ENCODE peak calls at places on chromosomes 1 and 21, in five cellular contexts. U is CD4-positive, alpha-beta memory T cell; H is aorta; C is cardiac muscle cell; M is fibroblast of lung. Y is an unnamed sample.

GRCh38 chr1:41592451-41593125 is 108.1 kb upstream of the EDN2 start:
- DNase-seq in U (no peak), H (no peak), C (no peak), M (no peak), Y (no peak)

GRCh38 chr21:45478816-45479669 is 63.2 kb downstream of the SLC19A1 start:
- DNase-seq in U (no peak), H (no peak), C (no peak), M (no peak), Y (no peak)

GRCh38 chr1:116415699-116416533 is 42.9 kb downstream of the ATP1A1 start:
- DNase-seq in U (no peak), H (no peak), C (peak), M (no peak), Y (no peak)

GRCh38 chr1:235068155-235069121 is 60.2 kb downstream of the TOMM20 start:
- DNase-seq in U (no peak), H (peak), C (no peak), M (peak), Y (peak)

GRCh38 chr1:62230724-62231123 is 36.1 kb downstream of the L1TD1 start:
- DNase-seq in U (no peak), H (no peak), C (no peak), M (no peak), Y (peak)

GRCh38 chr1:24541711-24542346 is 14.1 kb upstream of the NCMAP start:
- DNase-seq in U (no peak), H (no peak), C (no peak), M (no peak), Y (no peak)

GRCh38 chr1:20322825-20323612 is 32.3 kb downstream of the VWA5B1 start:
- DNase-seq in U (peak), H (peak), C (no peak), M (peak), Y (no peak)

GRCh38 chr1:32716312-32717126 is 13.9 kb upstream of the SYNC start:
- DNase-seq in U (no peak), H (no peak), C (peak), M (no peak), Y (no peak)

GRCh38 chr1:151352001-151352718 is 5.1 kb upstream of the RFX5 start:
- DNase-seq in U (no peak), H (no peak), C (no peak), M (no peak), Y (no peak)

GRCh38 chr1:54356680-54357147 is 49.5 kb downstream of the SSBP3 start:
- DNase-seq in U (peak), H (no peak), C (no peak), M (no peak), Y (no peak)

GRCh38 chr1:88300864-88301263 is 383.2 kb upstream of the PKN2 start:
- DNase-seq in U (no peak), H (no peak), C (no peak), M (no peak), Y (no peak)

GRCh38 chr1:60388092-60388987 is 314.8 kb upstream of the C1orf87 start:
- DNase-seq in U (no peak), H (peak), C (no peak), M (no peak), Y (peak)

GRCh38 chr1:36232212-36233031 is 8.2 kb downstream of the THRAP3 start:
- DNase-seq in U (no peak), H (no peak), C (no peak), M (no peak), Y (no peak)

GRCh38 chr1:208652300-208653160 is 408.3 kb upstream of the PLXNA2 start:
- DNase-seq in U (no peak), H (peak), C (peak), M (peak), Y (peak)

GRCh38 chr1:235557495-235557894 is 53.2 kb upstream of the B3GALNT2 start:
- DNase-seq in U (no peak), H (no peak), C (no peak), M (no peak), Y (no peak)

GRCh38 chr21:35585155-35585554 is 475.2 kb downstream of the SETD4 start:
- DNase-seq in U (no peak), H (no peak), C (no peak), M (peak), Y (no peak)

GRCh38 chr1:217109928-217110327 is 386.7 kb upstream of the ESRRG start:
- DNase-seq in U (no peak), H (no peak), C (no peak), M (no peak), Y (no peak)

GRCh38 chr1:200415693-200416593 is 6.1 kb upstream of the ZNF281 start:
- DNase-seq in U (no peak), H (peak), C (no peak), M (peak), Y (peak)

GRCh38 chr21:14243461-14243860 is 27.5 kb downstream of the RBM11 start:
- DNase-seq in U (no peak), H (no peak), C (no peak), M (no peak), Y (no peak)

DNA sequence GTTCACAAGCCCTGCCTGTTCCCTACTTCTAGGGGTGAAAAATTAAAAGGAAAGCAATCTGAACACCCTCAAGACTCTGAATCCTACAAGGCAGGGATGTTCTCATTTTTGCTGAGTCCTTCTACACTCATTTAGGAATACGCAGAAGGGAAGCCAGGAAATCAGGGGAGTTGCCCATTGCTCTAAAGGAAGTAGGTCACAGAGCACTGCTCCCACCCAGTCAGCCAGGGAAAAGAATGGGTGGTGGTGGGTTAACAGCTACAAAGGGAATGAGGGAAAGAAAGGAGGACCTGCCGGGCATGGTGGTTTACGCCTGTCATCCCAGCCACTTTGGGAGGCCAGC is 2.4 kb upstream of the CTTNBP2NL start:
- DNase-seq in U (no peak), H (peak), C (no peak), M (peak), Y (no peak)
- H3K4me3 ChIP-seq in U (no peak), H (no peak), C (no peak), M (no peak), Y (no peak)

DNA sequence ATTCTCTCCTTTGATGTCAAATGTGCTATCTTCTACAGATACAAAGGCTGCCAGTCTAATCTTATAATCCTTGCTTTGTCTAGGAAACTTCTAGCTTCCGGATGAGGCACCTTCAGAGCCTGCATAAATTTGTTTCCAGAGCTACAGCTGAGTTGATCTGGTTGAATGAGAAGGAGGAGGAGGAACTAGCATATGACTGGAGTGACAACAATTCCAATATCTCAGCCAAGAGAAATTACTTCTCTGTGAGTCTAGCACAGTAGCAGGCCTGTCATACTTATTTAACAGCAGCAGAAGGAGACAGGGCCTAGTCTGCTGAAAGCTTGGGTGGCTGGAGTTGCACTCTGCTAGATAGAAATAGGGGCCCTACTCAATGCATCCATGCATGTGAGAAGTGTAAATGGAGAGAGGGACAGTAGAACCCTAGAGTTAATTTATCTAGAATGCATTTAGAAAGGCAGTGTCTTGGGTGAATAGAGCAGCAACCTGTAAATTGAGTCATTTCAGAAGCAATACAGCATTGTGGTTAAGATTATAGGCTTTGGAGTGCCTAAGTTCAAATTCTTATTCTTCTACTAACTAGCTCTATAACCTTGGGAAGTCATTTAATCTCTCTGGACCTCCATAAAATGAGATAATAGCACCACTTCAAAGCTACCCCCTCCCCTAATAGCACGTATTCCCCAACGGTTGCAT is 89.0 kb downstream of the MACF1 start:
- DNase-seq in U (no peak), H (no peak), C (no peak), M (no peak), Y (no peak)
- H3K4me3 ChIP-seq in U (no peak), H (no peak), C (no peak), M (no peak), Y (no peak)

DNA sequence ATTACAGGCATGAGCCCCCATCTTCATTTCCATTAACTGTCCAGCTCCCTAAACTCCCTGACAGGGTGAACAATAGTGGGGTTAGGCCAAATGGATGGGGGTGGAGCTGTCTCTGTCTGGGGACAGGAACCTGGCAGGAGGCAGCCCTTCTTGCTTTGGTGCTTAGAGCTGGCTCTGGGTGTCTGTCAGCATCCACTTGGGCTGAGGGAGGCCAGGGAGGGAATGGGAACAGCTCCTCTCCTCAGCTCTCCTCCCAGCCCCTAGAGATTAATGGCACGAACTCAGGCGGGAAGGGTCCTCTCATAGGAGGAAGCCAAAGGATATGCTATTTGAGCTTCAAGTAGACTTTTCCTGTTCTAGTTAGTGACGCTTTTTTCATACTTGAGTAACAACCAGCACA is 11.1 kb upstream of the ETV3L start:
- DNase-seq in U (no peak), H (no peak), C (peak), M (no peak), Y (no peak)
- H3K4me3 ChIP-seq in U (no peak), H (no peak), C (no peak), M (no peak), Y (no peak)

DNA sequence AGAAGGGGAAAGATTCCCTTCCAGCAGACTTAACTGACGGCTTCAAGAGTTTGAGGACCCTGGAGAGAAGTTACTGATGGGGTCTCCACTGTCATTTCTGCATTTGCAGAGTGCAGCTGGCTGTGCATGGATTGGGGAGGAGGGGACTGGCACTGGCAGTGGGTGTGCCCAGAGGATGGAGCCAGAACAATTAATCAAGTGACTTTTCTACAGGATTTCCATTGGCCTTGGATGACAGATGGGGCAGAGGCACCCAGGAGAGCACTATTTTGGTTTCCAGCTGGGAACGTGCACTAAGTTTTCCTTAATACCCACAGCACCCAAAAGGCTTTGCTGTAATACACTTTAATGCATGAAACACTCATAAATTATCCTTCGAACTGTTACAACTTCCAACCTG is 1.3 kb downstream of the NGF start:
- DNase-seq in U (no peak), H (no peak), C (no peak), M (no peak), Y (no peak)
- H3K4me3 ChIP-seq in U (no peak), H (no peak), C (peak), M (peak), Y (no peak)

GRCh38 chr21:39390212-39390765 is 41.4 kb upstream of the HMGN1 start:
- DNase-seq in U (no peak), H (no peak), C (peak), M (no peak), Y (no peak)

GRCh38 chr21:39387461-39388037 is 38.7 kb upstream of the HMGN1 start:
- DNase-seq in U (peak), H (peak), C (peak), M (peak), Y (peak)

GRCh38 chr21:39386899-39387298 is 38.0 kb upstream of the HMGN1 start:
- DNase-seq in U (no peak), H (no peak), C (no peak), M (no peak), Y (no peak)

GRCh38 chr21:39388038-39388810 is 39.3 kb upstream of the HMGN1 start:
- DNase-seq in U (peak), H (peak), C (peak), M (peak), Y (peak)

GRCh38 chr21:39388811-39389155 is 39.9 kb upstream of the HMGN1 start:
- DNase-seq in U (no peak), H (no peak), C (no peak), M (no peak), Y (no peak)
- H3K4me3 ChIP-seq in U (peak), H (no peak), C (no peak), M (no peak), Y (peak)

GRCh38 chr1:230976825-230977747 is 1.6 kb downstream of the TTC13 start:
- DNase-seq in U (peak), H (no peak), C (no peak), M (no peak), Y (no peak)
- H3K4me3 ChIP-seq in U (peak), H (no peak), C (no peak), M (no peak), Y (no peak)

GRCh38 chr1:207128336-207128921 is 24.4 kb downstream of the C4BPA start:
- DNase-seq in U (no peak), H (no peak), C (no peak), M (no peak), Y (no peak)
- H3K4me3 ChIP-seq in U (no peak), H (no peak), C (no peak), M (no peak), Y (no peak)

DNA sequence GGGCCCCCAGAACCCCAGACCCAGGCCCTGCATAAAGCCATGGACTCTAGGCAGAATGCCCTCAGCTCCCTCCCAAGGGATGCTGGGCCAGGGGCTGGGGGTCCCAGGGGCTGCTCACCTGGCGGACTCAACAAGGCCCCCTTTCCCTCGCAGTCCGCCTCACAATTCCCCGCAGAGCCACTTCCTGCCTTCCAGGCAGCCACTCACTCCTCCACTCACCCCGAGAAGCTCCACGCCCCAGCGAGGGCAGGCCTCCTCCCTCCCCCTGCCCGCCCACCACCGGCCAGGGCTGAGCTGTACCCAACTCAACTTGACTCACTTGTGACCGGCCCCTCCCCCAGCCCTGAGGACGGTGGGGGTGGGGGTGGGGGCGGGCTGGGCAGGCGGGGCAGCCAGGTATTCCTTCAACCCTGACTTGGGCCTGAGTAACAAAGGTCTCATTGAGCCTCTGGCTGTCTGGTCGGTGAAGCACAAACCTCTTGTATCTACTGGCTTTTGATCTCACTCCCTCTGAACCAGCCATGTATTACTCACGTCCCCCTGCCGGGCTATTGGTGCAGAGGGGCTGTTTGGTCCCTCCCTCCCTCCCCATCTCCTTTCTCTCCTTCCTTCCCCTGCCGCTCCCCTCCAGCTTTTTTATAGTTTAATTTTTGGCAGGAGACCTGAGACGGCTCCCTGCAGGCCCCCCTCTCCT is 5.9 kb downstream of the BLACAT1 start:
- DNase-seq in U (no peak), H (no peak), C (peak), M (peak), Y (no peak)
- H3K4me3 ChIP-seq in U (no peak), H (no peak), C (no peak), M (no peak), Y (no peak)